ENCODE peak calls at places on chromosomes 13 and 19, in six cellular contexts. U, T, B, A, J and Y are unnamed samples.

GRCh38 chr13:74920945-74921725 is 560.8 kb downstream of the TBC1D4 start:
- DNase-seq in T (no peak), A (no peak), J (no peak), U (no peak), B (no peak), Y (peak)

GRCh38 chr13:42544246-42544915 is 29.6 kb upstream of the TNFSF11 start:
- DNase-seq in J (no peak), B (no peak), A (no peak), T (no peak), U (no peak), Y (no peak)

GRCh38 chr13:24618219-24618955 is 61.8 kb upstream of the ATP12A start:
- DNase-seq in B (no peak), U (no peak), J (no peak), A (no peak), T (peak), Y (peak)

GRCh38 chr13:99968521-99969367 is 2.8 kb downstream of the ZIC5 start:
- DNase-seq in B (no peak), T (no peak), J (no peak), U (no peak), A (no peak), Y (no peak)

GRCh38 chr13:22936228-22936627 is 244.6 kb upstream of the SGCG start:
- DNase-seq in A (no peak), U (no peak), J (no peak), B (no peak), T (no peak), Y (no peak)

GRCh38 chr13:71621152-71622124 is 245.6 kb downstream of the DACH1 start:
- DNase-seq in B (no peak), U (no peak), A (no peak), T (no peak), J (no peak), Y (no peak)

GRCh38 chr13:36998624-36999041 is 507 bp downstream of the ALG5 start:
- DNase-seq in A (no peak), J (no peak), T (peak), B (peak), U (peak), Y (peak)

GRCh38 chr13:59823495-59823894 is 340.2 kb downstream of the DIAPH3 start:
- DNase-seq in J (peak), T (no peak), A (no peak), U (no peak), B (no peak), Y (no peak)

GRCh38 chr13:34124912-34125311 is 307.0 kb downstream of the RFC3 start:
- DNase-seq in U (no peak), T (no peak), J (no peak), B (no peak), A (no peak), Y (no peak)

GRCh38 chr19:2561895-2562294 is 86.0 kb downstream of the GADD45B start:
- DNase-seq in A (no peak), T (peak), J (no peak), B (no peak), U (peak), Y (peak)
- TF ChIP-seq CTCF in A (no peak), T (no peak), J (no peak), B (no peak), U (no peak), Y (peak)

DNA sequence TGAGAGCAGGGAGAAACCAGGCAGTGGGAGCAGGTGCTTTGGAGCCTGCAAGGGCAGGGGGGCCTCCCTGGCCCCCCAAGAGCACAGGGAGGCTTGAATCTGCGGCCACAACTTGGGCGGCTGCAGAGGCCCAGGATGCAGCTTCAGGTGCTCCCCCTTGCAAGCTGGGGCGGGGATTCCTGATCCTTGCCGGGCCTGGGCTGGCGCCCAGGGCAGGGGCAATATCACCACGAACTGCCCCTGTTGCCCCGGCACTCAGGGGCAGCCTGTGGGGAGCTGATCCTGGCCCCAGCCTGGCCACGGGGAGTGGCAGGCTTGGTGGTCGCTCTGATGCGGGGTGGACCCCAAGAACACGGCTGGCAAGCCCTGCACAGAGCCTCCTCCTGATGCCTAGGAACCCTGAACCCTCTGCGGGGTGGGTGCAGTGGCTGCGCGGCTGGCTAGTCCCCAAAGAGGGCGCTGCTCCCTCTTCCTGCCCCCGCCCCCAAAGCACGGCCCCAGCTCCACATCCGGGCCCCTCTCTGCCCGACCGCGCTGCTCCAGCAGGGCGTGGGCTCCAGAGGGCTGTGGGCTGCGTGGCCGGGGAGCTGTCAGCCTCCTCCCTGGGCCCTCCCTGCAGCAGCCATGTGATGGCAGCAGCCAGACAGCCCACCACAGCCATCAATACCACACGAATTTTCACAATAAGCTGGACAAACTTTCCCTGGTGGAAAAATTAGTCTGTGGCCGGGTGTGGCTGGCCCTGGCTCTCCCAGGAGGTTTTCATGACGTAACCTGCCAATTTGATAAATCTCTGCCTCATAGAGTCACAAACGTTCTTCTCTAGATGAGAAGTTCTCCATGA is 21.0 kb downstream of the TNFSF9 start:
- DNase-seq in U (no peak), T (no peak), J (no peak), A (no peak), B (no peak), Y (peak)
- TF ChIP-seq CTCF in U (no peak), T (peak), J (no peak), A (no peak), B (no peak), Y (peak)

DNA sequence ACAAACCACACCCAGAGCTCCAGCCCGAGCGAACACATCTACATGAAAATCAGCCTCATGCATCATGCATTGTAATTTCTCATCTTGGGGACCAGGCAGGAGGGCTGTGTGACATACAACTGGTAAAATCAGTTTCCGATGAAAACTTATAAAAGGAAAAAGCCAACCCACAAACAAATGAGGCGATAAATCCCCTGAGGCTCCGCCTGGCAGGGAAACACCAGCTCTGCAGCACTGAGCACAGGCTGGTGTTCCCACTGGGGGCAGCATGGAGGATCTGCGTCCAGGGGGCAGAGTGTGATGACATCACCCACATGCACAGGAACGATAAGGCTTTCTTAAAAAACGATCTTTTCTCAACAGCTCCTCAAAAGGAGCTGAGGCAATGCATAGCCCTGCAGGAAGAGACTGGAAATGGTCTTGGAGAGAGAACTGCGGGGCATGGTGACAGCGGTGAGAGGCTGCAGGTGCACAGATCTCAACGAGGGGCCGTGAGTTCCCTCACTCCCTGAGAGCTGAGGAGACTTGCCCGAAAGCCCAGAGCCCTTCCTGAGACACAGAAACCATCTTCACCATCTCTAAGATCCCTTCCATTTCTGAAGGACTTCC is 24.6 kb downstream of the SH3GL1 start:
- DNase-seq in J (peak), U (peak), A (no peak), T (peak), B (peak), Y (peak)
- TF ChIP-seq CTCF in J (peak), U (no peak), A (peak), T (peak), B (no peak), Y (peak)

DNA sequence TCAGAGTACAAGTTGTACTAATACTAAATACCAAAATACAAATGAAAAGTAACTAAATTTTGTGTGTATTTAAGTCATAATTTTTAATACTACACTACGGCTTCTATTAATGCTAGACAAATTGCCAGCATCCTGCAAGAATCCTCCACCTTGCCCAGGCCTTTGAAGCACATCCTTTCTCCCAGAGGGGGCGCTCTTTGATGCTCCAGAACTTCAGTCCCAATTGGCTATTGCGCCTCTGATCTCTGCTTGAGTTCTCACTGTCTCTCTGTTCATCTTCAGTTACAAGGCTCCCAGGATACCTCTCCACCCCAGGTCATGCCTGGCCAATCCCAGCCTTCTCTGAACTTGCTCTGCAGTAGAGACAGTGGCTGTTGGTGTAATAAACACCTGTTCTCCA is 141.0 kb downstream of the DCLK1 start:
- DNase-seq in U (no peak), B (no peak), J (no peak), T (no peak), A (no peak), Y (no peak)
- TF ChIP-seq CTCF in U (no peak), B (no peak), J (no peak), T (peak), A (no peak), Y (no peak)

GRCh38 chr13:38664920-38665319 is 22.0 kb upstream of the FREM2 start:
- DNase-seq in T (no peak), A (no peak), J (no peak), B (no peak), U (no peak), Y (no peak)
- TF ChIP-seq CTCF in T (no peak), A (no peak), J (no peak), B (no peak), U (no peak), Y (no peak)

DNA sequence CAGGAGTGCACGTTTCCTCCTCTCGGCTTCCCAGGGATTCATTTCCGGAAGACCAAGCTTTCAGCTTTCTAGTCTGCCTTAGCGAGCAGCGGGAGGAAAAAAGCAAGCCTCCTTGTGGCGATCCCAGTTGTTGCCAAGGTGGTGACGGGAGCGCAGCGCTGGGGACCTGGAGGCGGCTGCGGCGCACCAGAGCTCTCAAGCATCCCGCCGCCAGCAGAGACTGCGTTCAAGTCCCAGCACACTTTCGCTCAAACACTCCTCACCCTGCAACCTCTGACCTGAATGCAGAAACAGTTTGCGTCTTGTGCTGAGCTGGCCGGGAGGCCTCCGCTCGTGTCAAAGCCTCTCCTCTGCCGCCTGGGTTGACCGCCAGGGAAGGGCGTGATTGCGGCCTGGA is 4.9 kb downstream of the GSX1 start:
- DNase-seq in A (no peak), B (no peak), J (peak), T (no peak), U (no peak), Y (no peak)
- TF ChIP-seq CTCF in A (no peak), B (no peak), J (peak), T (no peak), U (no peak), Y (no peak)

DNA sequence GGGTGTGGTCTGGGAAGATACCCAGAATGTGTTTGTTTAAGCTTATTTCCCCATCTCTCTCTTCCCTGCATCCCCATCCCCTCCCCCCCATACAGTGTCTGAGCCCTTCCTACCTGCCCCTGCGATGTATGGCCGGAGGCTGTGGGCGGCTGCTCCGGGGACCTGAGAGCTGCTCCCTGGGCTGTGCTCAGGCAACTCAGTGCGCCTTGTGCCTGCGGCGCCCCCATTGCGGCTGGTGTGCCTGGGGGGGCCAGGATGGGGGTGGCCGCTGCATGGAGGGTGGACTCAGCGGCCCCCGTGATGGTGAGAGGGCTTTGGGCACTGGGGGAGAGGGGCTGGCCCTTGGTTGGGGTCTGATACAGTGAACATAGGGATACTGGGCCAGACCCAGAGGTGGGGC is 21.7 kb downstream of the CNFN start:
- DNase-seq in B (no peak), J (no peak), T (no peak), A (no peak), U (no peak), Y (no peak)
- TF ChIP-seq CTCF in B (no peak), J (no peak), T (no peak), A (no peak), U (no peak), Y (no peak)

DNA sequence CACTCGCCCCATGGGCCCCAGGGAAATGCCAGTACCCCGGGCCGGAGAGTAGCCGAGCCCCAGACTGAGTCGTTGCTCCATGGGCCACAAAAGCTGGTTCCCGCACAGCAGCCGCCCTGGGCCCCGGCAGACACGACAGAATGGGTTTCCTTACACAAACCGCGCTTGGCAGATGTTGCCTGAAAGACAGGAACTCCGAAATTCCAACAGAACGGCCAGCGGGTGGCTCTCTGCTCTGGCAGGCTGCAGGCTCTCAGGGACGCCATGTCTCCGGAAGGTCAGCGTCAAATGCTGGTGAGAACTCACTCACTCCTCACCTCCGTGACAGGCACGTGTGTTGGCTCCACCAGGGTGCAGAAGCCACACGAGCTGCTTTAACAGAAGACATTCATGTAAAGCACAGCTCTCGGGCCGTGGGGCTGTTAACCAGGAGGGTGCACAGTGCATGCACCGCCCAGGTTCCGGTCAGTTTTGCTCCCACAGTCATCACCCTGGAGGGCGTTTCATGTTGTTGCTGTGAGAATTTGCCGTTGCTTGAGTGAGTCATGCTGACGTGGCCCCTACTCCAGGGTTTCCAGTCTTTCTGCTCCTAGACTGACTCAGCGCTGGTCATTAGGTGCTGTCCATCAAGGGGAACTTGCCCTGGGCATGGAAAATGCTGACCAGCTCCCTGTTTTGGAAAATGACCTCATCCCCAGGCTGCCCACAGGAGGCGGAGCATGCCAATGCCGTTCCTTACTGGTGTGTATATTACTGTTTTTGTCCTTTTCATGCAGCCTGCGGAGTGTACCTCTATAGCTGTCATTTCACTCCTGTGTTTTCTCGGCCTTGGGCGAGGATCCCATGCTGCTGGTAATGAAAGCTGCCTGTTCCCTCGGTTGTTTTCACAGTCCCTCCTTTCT is 44.8 kb downstream of the ANKRD10 start:
- DNase-seq in T (no peak), J (peak), B (peak), A (peak), U (peak), Y (no peak)
- TF ChIP-seq CTCF in T (no peak), J (no peak), B (peak), A (peak), U (no peak), Y (no peak)

DNA sequence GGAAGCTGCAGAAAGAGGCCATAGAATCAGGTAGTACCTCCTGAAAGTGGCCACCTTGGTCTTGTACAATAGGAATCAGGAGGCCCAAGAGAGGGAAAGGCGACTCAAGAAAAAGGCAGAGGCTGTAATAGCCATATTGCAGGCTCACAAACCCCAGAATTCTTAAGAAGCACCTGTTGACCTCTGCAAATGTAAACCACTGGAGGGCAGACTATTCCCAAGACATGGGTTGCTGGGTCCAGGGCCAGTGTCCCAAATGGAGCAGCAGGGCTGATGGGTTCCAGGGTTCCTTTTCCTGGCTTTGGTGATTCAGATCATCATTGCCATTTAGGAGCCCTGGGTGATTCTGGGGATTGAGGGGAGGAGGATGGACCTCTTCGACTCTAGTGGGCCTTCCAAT is 167.6 kb downstream of the B3GLCT start:
- DNase-seq in T (no peak), A (no peak), J (no peak), U (no peak), B (no peak), Y (no peak)
- TF ChIP-seq CTCF in T (no peak), A (no peak), J (no peak), U (no peak), B (no peak), Y (no peak)

GRCh38 chr19:33767898-33768413 is 28.7 kb upstream of the KCTD15 start:
- DNase-seq in B (no peak), A (no peak), U (no peak), J (peak), T (peak), Y (peak)
- TF ChIP-seq CTCF in B (no peak), A (no peak), U (no peak), J (peak), T (no peak), Y (no peak)